ENCODE peak calls at places on chromosomes 16 and 17, in seven cellular contexts. One of them, this sample, is unnamed.

GRCh38 chr17:18224053-18224427 is 1.4 kb upstream of the LLGL1 start:
- DNase-seq in pons: no peak
- DNase-seq in HuH-7.5: no peak
- DNase-seq in endothelial cell: no peak
- DNase-seq in naive thymus-derived CD8-positive, alpha-beta T cell: no peak
- DNase-seq in cardiac muscle cell: no peak
- DNase-seq in heart right ventricle: no peak
- DNase-seq in this sample: no peak

GRCh38 chr17:7441202-7441705 is 1.9 kb downstream of the FGF11 start:
- DNase-seq in pons: no peak
- DNase-seq in HuH-7.5: no peak
- DNase-seq in endothelial cell: no peak
- DNase-seq in naive thymus-derived CD8-positive, alpha-beta T cell: no peak
- DNase-seq in cardiac muscle cell: no peak
- DNase-seq in heart right ventricle: no peak
- DNase-seq in this sample: no peak

GRCh38 chr16:4795181-4795827 is at the start of gene SMIM22:
- DNase-seq in pons: no peak
- DNase-seq in HuH-7.5: no peak
- DNase-seq in endothelial cell: no peak
- DNase-seq in naive thymus-derived CD8-positive, alpha-beta T cell: no peak
- DNase-seq in cardiac muscle cell: no peak
- DNase-seq in heart right ventricle: no peak
- DNase-seq in this sample: no peak

GRCh38 chr17:57548421-57549385 is 196.4 kb downstream of the CCDC182 start:
- DNase-seq in pons: no peak
- DNase-seq in HuH-7.5: peak
- DNase-seq in endothelial cell: no peak
- DNase-seq in naive thymus-derived CD8-positive, alpha-beta T cell: no peak
- DNase-seq in cardiac muscle cell: peak
- DNase-seq in heart right ventricle: peak
- DNase-seq in this sample: no peak

GRCh38 chr16:27383511-27384243 is 18.3 kb upstream of the IL21R start:
- DNase-seq in pons: peak
- DNase-seq in HuH-7.5: no peak
- DNase-seq in endothelial cell: no peak
- DNase-seq in naive thymus-derived CD8-positive, alpha-beta T cell: no peak
- DNase-seq in cardiac muscle cell: no peak
- DNase-seq in heart right ventricle: peak
- DNase-seq in this sample: no peak

GRCh38 chr16:85123891-85124635 is 11.8 kb upstream of the CIBAR2 start:
- DNase-seq in pons: peak
- DNase-seq in HuH-7.5: no peak
- DNase-seq in endothelial cell: no peak
- DNase-seq in naive thymus-derived CD8-positive, alpha-beta T cell: no peak
- DNase-seq in cardiac muscle cell: peak
- DNase-seq in heart right ventricle: peak
- DNase-seq in this sample: peak

GRCh38 chr16:58608601-58609136 is 21.0 kb downstream of the CNOT1 start:
- DNase-seq in pons: no peak
- DNase-seq in HuH-7.5: no peak
- DNase-seq in endothelial cell: no peak
- DNase-seq in naive thymus-derived CD8-positive, alpha-beta T cell: no peak
- DNase-seq in cardiac muscle cell: no peak
- DNase-seq in heart right ventricle: no peak
- DNase-seq in this sample: no peak

GRCh38 chr16:63422633-63423032 is 1386.4 kb upstream of the CDH8 start:
- DNase-seq in pons: no peak
- DNase-seq in HuH-7.5: no peak
- DNase-seq in endothelial cell: no peak
- DNase-seq in naive thymus-derived CD8-positive, alpha-beta T cell: no peak
- DNase-seq in cardiac muscle cell: no peak
- DNase-seq in heart right ventricle: no peak
- DNase-seq in this sample: no peak

GRCh38 chr17:29674270-29674669 is 51.6 kb upstream of the CORO6 start:
- DNase-seq in pons: no peak
- DNase-seq in HuH-7.5: no peak
- DNase-seq in endothelial cell: no peak
- DNase-seq in naive thymus-derived CD8-positive, alpha-beta T cell: no peak
- DNase-seq in cardiac muscle cell: no peak
- DNase-seq in heart right ventricle: no peak
- DNase-seq in this sample: no peak

GRCh38 chr16:4641876-4642275 is 17.2 kb downstream of the MGRN1 start:
- DNase-seq in pons: no peak
- DNase-seq in HuH-7.5: no peak
- DNase-seq in endothelial cell: no peak
- DNase-seq in naive thymus-derived CD8-positive, alpha-beta T cell: no peak
- DNase-seq in cardiac muscle cell: no peak
- DNase-seq in heart right ventricle: no peak
- DNase-seq in this sample: no peak

GRCh38 chr16:760065-760464 is 469 bp upstream of the MSLN start:
- DNase-seq in pons: no peak
- DNase-seq in HuH-7.5: no peak
- DNase-seq in endothelial cell: no peak
- DNase-seq in naive thymus-derived CD8-positive, alpha-beta T cell: no peak
- DNase-seq in cardiac muscle cell: no peak
- DNase-seq in heart right ventricle: no peak
- DNase-seq in this sample: no peak

GRCh38 chr16:3171855-3172593 is 16.0 kb upstream of the OR1F1 start:
- DNase-seq in pons: no peak
- DNase-seq in HuH-7.5: no peak
- DNase-seq in endothelial cell: no peak
- DNase-seq in naive thymus-derived CD8-positive, alpha-beta T cell: no peak
- DNase-seq in cardiac muscle cell: no peak
- DNase-seq in heart right ventricle: no peak
- DNase-seq in this sample: no peak

GRCh38 chr16:23833960-23834685 is 1.7 kb upstream of the PRKCB start:
- DNase-seq in pons: no peak
- DNase-seq in HuH-7.5: no peak
- DNase-seq in endothelial cell: no peak
- DNase-seq in naive thymus-derived CD8-positive, alpha-beta T cell: no peak
- DNase-seq in cardiac muscle cell: no peak
- DNase-seq in heart right ventricle: no peak
- DNase-seq in this sample: no peak

GRCh38 chr16:84895016-84895415 is 75.2 kb downstream of the CRISPLD2 start:
- DNase-seq in pons: no peak
- DNase-seq in HuH-7.5: no peak
- DNase-seq in endothelial cell: no peak
- DNase-seq in naive thymus-derived CD8-positive, alpha-beta T cell: no peak
- DNase-seq in cardiac muscle cell: no peak
- DNase-seq in heart right ventricle: no peak
- DNase-seq in this sample: no peak

GRCh38 chr17:4230142-4230541 is 33.6 kb downstream of the ANKFY1 start:
- DNase-seq in pons: peak
- DNase-seq in HuH-7.5: no peak
- DNase-seq in endothelial cell: no peak
- DNase-seq in naive thymus-derived CD8-positive, alpha-beta T cell: no peak
- DNase-seq in cardiac muscle cell: peak
- DNase-seq in heart right ventricle: peak
- DNase-seq in this sample: peak

GRCh38 chr16:6531067-6531466 is 801.6 kb upstream of the RBFOX1 start:
- DNase-seq in pons: no peak
- DNase-seq in HuH-7.5: no peak
- DNase-seq in endothelial cell: no peak
- DNase-seq in naive thymus-derived CD8-positive, alpha-beta T cell: no peak
- DNase-seq in cardiac muscle cell: no peak
- DNase-seq in heart right ventricle: no peak
- DNase-seq in this sample: no peak

GRCh38 chr17:75404739-75405364 is 626 bp downstream of the GRB2 start:
- DNase-seq in pons: no peak
- DNase-seq in HuH-7.5: peak
- DNase-seq in endothelial cell: peak
- DNase-seq in naive thymus-derived CD8-positive, alpha-beta T cell: peak
- DNase-seq in cardiac muscle cell: peak
- DNase-seq in heart right ventricle: peak
- DNase-seq in this sample: no peak

GRCh38 chr17:51362818-51363598 is 102.7 kb downstream of the UTP18 start:
- DNase-seq in pons: peak
- DNase-seq in HuH-7.5: no peak
- DNase-seq in endothelial cell: no peak
- DNase-seq in naive thymus-derived CD8-positive, alpha-beta T cell: no peak
- DNase-seq in cardiac muscle cell: peak
- DNase-seq in heart right ventricle: no peak
- DNase-seq in this sample: no peak

GRCh38 chr17:50766222-50767023 is 895 bp downstream of the ANKRD40CL start:
- DNase-seq in pons: no peak
- DNase-seq in HuH-7.5: no peak
- DNase-seq in endothelial cell: no peak
- DNase-seq in naive thymus-derived CD8-positive, alpha-beta T cell: no peak
- DNase-seq in cardiac muscle cell: no peak
- DNase-seq in heart right ventricle: no peak
- DNase-seq in this sample: no peak

GRCh38 chr17:57447357-57448019 is 191.2 kb downstream of the MSI2 start:
- DNase-seq in pons: no peak
- DNase-seq in HuH-7.5: no peak
- DNase-seq in endothelial cell: no peak
- DNase-seq in naive thymus-derived CD8-positive, alpha-beta T cell: no peak
- DNase-seq in cardiac muscle cell: no peak
- DNase-seq in heart right ventricle: no peak
- DNase-seq in this sample: no peak

GRCh38 chr17:3893003-3893719 is at the start of gene CAMKK1:
- DNase-seq in pons: peak
- DNase-seq in HuH-7.5: peak
- DNase-seq in endothelial cell: peak
- DNase-seq in naive thymus-derived CD8-positive, alpha-beta T cell: peak
- DNase-seq in cardiac muscle cell: peak
- DNase-seq in heart right ventricle: peak
- DNase-seq in this sample: peak

GRCh38 chr16:381788-382717 is at the start of gene PGAP6:
- DNase-seq in pons: peak
- DNase-seq in HuH-7.5: peak
- DNase-seq in endothelial cell: peak
- DNase-seq in naive thymus-derived CD8-positive, alpha-beta T cell: peak
- DNase-seq in cardiac muscle cell: peak
- DNase-seq in heart right ventricle: peak
- DNase-seq in this sample: no peak

GRCh38 chr17:36856169-36856568 is 81.1 kb upstream of the LHX1 start:
- DNase-seq in pons: no peak
- DNase-seq in HuH-7.5: no peak
- DNase-seq in endothelial cell: no peak
- DNase-seq in naive thymus-derived CD8-positive, alpha-beta T cell: no peak
- DNase-seq in cardiac muscle cell: no peak
- DNase-seq in heart right ventricle: no peak
- DNase-seq in this sample: no peak

GRCh38 chr16:71637398-71637797 is 11.4 kb downstream of the MARVELD3 start:
- DNase-seq in pons: no peak
- DNase-seq in HuH-7.5: no peak
- DNase-seq in endothelial cell: no peak
- DNase-seq in naive thymus-derived CD8-positive, alpha-beta T cell: no peak
- DNase-seq in cardiac muscle cell: peak
- DNase-seq in heart right ventricle: no peak
- DNase-seq in this sample: peak